ENCODE peak calls at places on chromosomes 2 and 18, in eight cellular contexts. I, K, Z, S, R, Y, J and X are unnamed samples.

GRCh38 chr18:79458917-79459803 is 63.4 kb downstream of the NFATC1 start:
- DNase-seq in Z (no peak), R (no peak), Y (no peak), I (no peak), K (peak; percentile 71), J (no peak), S (no peak), X (no peak)

GRCh38 chr2:164314148-164314547 is 307.1 kb downstream of the GRB14 start:
- DNase-seq in R (no peak), S (peak; percentile 23), J (peak; percentile 29), I (no peak), Z (no peak), K (no peak), Y (no peak), X (no peak)

GRCh38 chr2:241659150-241659739 is 21.8 kb downstream of the ATG4B start:
- DNase-seq in I (peak; percentile 76), Y (peak; percentile 44), R (peak; percentile 57), K (peak; percentile 73), J (peak; percentile 32), Z (no peak), S (peak; percentile 87), X (peak; percentile 34)

GRCh38 chr2:192267484-192267883 is 72.8 kb upstream of the TMEFF2 start:
- DNase-seq in Z (no peak), S (peak; percentile 78), I (no peak), R (peak; percentile 3), J (peak; percentile 66), Y (peak; percentile 64), K (no peak), X (no peak)

GRCh38 chr2:19038096-19039015 is 320.1 kb downstream of the OSR1 start:
- DNase-seq in I (no peak), Z (no peak), J (peak; percentile 72), S (peak; percentile 57), Y (peak; percentile 32), K (no peak), R (peak; percentile 82), X (no peak)

GRCh38 chr2:67733517-67733916 is 329.3 kb downstream of the C1D start:
- DNase-seq in S (peak; percentile 41), R (peak; percentile 31), J (no peak), K (no peak), I (no peak), Z (no peak), Y (peak; percentile 45), X (no peak)

GRCh38 chr2:197198890-197199289 is 111.7 kb downstream of the ANKRD44 start:
- DNase-seq in R (no peak), I (peak; percentile 39), Y (no peak), J (no peak), S (peak; percentile 70), K (peak; percentile 81), Z (peak; percentile 80), X (peak; percentile 84)

GRCh38 chr2:241268716-241269445 is 46.6 kb downstream of the HDLBP start:
- DNase-seq in R (peak; percentile 48), Y (peak; percentile 32), J (no peak), Z (no peak), K (no peak), S (no peak), I (no peak), X (no peak)

GRCh38 chr2:43406643-43407042 is 180.2 kb upstream of the ZFP36L2 start:
- DNase-seq in S (no peak), I (no peak), K (no peak), J (no peak), Z (no peak), R (no peak), Y (no peak), X (no peak)

GRCh38 chr2:226771067-226771466 is 28.6 kb downstream of the IRS1 start:
- DNase-seq in R (no peak), Z (no peak), J (no peak), I (no peak), Y (no peak), S (no peak), K (no peak), X (no peak)

GRCh38 chr18:45626330-45627203 is 11.3 kb downstream of the SLC14A2 start:
- DNase-seq in Z (no peak), S (peak; percentile 45), K (no peak), R (peak; percentile 30), I (no peak), Y (peak; percentile 71), J (no peak), X (no peak)

GRCh38 chr2:1755436-1756191 is 11.3 kb upstream of the PXDN start:
- DNase-seq in I (no peak), R (peak; percentile 93), Y (no peak), K (no peak), Z (no peak), J (no peak), S (peak; percentile 93), X (no peak)

GRCh38 chr2:174985624-174986023 is 19.6 kb downstream of the CHN1 start:
- DNase-seq in Z (no peak), K (no peak), J (no peak), S (peak; percentile 59), I (peak; percentile 53), Y (peak; percentile 28), R (no peak), X (no peak)

GRCh38 chr2:82675186-82675585 is 1783.9 kb downstream of the SUCLG1 start:
- DNase-seq in S (peak; percentile 60), R (no peak), I (no peak), Y (no peak), Z (no peak), K (no peak), J (no peak), X (no peak)

GRCh38 chr2:157247068-157247407 is 10.5 kb upstream of the GALNT5 start:
- DNase-seq in J (no peak), S (no peak), Y (no peak), Z (no peak), K (no peak), I (no peak), R (no peak), X (no peak)

GRCh38 chr2:3487028-3487425 is 32.3 kb downstream of the ADI1 start:
- DNase-seq in J (no peak), Y (no peak), R (no peak), I (no peak), S (no peak), K (no peak), Z (no peak), X (no peak)

GRCh38 chr2:241091201-241091600 is 10.9 kb downstream of the MTERF4 start:
- DNase-seq in S (no peak), K (no peak), Y (no peak), J (no peak), Z (no peak), I (no peak), R (no peak), X (no peak)